ENCODE peak calls at places on chromosome 16, in five cellular contexts. C is fibroblast of pulmonary artery, X is psoas muscle, W is neural progenitor cell, L is suprapubic skin. S is an unnamed sample.

GRCh38 chr16:81280393-81280792 is 34.4 kb upstream of the GAN start:
- DNase-seq in C (peak), L (no peak), W (no peak), X (no peak), S (peak)

GRCh38 chr16:28326881-28327610 is 34.7 kb downstream of the SBK1 start:
- DNase-seq in L (no peak), W (peak), X (peak), C (peak), S (peak)

GRCh38 chr16:24834459-24835335 is 11.1 kb upstream of the SLC5A11 start:
- DNase-seq in L (no peak), W (peak), C (peak), X (no peak), S (peak)

GRCh38 chr16:4689864-4690704 is 3.3 kb upstream of the NUDT16L1 start:
- DNase-seq in L (peak), W (no peak), X (peak), C (no peak), S (no peak)

GRCh38 chr16:83214671-83215070 is 587.9 kb downstream of the CDH13 start:
- DNase-seq in W (no peak), X (no peak), C (no peak), L (no peak), S (peak)

GRCh38 chr16:89522287-89522686 is 14.1 kb downstream of the SPG7 start:
- DNase-seq in C (no peak), W (no peak), L (no peak), X (no peak), S (no peak)

GRCh38 chr16:68776821-68777485 is 39.9 kb downstream of the CDH1 start:
- DNase-seq in L (no peak), C (no peak), W (no peak), X (no peak), S (peak)

GRCh38 chr16:48813485-48813884 is 203.5 kb upstream of the N4BP1 start:
- DNase-seq in C (no peak), X (no peak), L (no peak), W (no peak), S (no peak)

GRCh38 chr16:85988723-85989313 is 89.9 kb downstream of the IRF8 start:
- DNase-seq in L (peak), C (no peak), W (no peak), X (no peak), S (no peak)

GRCh38 chr16:16930309-16931000 is 540.3 kb downstream of the XYLT1 start:
- DNase-seq in W (no peak), C (no peak), X (no peak), L (no peak), S (no peak)

GRCh38 chr16:69179255-69180010 is 7.5 kb upstream of the SNTB2 start:
- DNase-seq in C (peak), L (peak), W (no peak), X (peak), S (peak)

GRCh38 chr16:15557258-15557657 is 85.7 kb downstream of the MARF1 start:
- DNase-seq in X (no peak), C (no peak), L (no peak), W (no peak), S (no peak)

GRCh38 chr16:73040136-73040535 is 7.8 kb downstream of the ZFHX3 start:
- DNase-seq in X (no peak), C (no peak), W (peak), L (no peak), S (no peak)

GRCh38 chr16:81956213-81956948 is 54.9 kb downstream of the SDR42E1 start:
- DNase-seq in X (no peak), L (no peak), W (no peak), C (peak), S (peak)

DNA sequence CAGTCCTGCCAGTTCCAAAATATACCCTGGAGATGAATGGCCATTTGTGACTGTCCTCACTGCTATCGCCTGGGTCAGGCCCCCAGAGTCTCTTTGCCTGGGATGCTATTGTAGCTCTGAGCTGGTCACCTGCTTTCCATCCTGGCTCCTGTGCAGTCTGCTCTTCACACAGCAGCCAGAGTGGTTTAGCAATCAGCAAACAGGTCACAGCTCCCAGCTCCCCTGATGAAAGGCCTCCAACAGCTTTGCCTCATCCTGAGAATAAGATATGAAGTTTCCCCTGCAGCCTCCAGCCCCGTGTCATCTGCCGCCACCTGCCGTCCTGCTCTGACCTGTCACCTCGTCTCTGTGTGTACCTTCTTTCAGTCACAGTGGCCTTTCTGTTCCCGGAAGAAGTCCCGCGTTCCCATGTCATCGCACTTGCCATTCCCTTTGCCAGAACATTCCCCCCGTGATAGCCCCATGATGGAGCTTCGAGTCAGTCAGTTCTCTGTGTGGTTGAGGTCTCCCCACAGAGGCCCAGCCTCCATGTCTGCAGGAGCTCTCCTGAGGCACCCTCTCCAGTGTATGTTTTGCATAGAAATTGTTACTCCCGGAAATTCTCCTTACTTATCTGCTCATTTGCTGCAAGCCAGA is 281.5 kb downstream of the SNX29 start:
- DNase-seq in L (no peak), C (no peak), X (no peak), W (peak), S (no peak)
- TF ChIP-seq CTCF in L (no peak), C (no peak), X (no peak), W (peak), S (no peak)

GRCh38 chr16:84806256-84806889 is 13.4 kb upstream of the CRISPLD2 start:
- DNase-seq in X (peak), C (peak), L (no peak), W (no peak), S (peak)
- H3K4me3 ChIP-seq in X (no peak), C (peak), L (no peak), W (no peak), S (no peak)

DNA sequence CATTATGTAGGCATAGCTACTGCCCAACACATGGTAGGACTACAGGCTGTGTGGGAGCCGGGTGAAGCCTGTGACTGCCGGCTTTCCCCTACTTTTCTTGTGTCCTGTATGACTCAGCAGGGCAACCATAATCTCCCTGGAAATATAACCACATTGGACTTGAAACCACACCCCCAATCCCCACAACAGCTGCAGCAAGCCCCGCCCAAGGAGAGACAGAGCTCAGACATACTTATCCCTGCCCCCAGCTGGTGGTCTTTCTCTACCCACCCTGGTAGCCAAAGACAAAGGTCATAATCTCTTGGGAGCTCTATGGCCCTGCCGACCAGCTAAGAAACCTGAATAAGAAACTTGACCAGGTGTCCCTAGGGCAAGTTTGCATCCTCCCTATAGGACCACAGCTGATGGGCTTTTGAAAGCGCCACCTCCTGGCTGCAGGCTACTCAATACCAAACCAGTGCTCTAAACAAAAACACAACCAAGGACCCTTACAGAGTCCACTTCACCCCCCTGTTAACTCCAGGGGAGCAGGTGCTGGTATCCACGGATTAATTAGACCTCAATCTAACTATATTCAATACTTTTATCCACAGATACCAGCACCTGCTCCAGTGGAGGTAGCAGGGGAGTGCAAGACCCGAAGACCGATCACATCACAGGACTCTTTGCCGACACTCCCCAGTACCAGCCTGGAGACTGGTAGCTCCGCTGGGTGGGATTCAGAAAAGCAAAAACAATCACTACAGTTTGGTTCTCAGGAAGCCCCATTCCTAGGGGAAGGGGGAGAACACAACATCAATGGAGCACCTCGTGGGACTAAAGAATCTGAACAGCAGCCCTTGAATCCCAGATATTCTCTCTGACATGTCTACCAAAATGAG is 91.2 kb downstream of the IRX5 start:
- DNase-seq in C (peak), W (peak), L (no peak), X (no peak), S (peak)
- TF ChIP-seq CTCF in C (peak), W (peak), L (no peak), X (no peak), S (peak)

DNA sequence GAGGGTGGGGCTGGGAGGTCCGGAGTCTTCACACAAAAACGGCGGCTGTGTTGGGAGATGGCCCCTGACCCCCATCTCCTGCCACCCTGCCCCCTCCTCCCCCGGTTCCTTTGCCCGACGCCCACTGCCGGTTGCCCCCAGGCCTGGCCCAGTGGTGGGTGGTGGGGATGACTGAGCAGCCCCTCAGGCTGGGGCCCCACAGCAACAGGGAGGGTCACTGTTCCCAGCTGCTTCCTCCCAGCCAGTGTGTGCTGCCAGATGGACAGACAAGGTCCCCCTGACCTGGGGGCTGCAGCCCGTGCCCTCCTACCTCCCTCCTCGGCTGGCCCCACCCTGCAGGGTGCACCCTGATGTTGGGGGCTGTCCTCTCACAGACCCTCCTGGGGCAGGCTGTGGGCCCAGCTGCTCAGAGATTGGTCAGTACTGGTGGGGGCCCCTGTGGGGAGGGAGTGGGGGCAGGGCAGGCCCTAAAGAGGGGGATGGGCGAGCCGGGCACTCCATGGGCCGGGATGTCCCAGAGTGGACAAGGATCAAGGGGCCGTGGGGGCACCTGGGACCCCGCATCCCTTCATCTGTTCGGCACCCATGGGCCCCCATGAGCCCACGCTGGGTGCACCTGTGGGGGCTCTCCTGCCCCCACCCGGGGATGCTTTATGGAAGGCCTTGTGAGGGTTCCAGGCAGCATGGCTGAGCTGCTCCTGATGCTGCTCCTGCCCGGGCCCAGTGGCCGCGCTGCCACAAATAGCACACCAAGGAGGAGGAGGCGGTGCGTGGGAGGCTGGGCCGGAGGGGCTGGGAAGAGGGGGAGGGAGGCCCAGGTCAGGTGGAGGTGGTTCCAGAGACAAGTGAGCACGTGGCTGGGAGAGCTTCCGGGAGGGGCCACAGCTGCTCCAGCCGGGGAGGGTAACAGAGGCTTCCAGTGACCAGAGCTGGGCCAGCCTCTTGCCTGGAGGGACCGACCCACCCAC is 5.1 kb downstream of the C1QTNF8 start:
- DNase-seq in L (no peak), X (peak), C (no peak), W (no peak), S (no peak)
- H3K4me3 ChIP-seq in L (no peak), X (peak), C (no peak), W (no peak), S (no peak)

DNA sequence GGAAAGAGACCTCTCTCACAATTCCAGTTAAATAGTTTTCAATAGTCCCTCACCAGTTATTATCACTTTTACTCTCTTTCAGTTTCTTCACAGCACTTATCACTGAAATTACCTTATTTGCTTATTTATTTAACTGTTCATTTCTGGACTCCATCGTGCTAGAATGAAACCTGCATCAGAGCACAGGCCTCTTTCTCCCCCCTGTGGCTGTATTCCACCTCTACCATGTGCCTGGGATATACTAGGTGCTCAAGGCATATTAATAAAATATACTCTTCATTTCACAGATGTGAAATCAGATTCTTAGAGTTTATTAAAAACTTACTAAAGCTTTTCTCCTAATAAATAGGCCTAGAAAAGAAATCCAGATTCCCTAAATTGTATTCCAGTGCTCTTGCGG is 308.9 kb upstream of the MON1B start:
- DNase-seq in L (no peak), W (no peak), X (no peak), C (no peak), S (no peak)
- TF ChIP-seq CTCF in L (no peak), W (no peak), X (no peak), C (no peak), S (no peak)

DNA sequence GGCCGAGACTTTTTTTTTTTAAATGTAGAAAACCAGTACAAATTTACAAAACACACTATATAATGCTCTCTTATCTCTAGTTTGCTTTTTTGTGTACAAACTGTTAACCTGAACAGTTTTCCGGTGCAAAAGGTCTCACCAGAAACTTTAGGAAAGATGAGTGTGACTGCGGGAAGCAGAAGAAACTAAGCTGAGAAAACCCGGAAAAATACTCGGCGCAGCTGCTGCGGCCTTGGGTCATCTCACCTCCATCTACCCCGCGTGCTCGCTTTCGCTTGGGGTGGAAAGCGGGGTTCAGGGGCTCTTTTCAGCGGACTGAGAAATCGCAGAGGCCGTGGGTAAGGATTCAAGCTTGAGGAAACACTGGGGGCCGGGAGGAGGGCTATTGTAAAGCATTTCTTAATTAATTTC is 1.8 kb downstream of the SALL1 start:
- DNase-seq in W (peak), C (no peak), X (no peak), L (no peak), S (no peak)
- H3K4me3 ChIP-seq in W (peak), C (peak), X (no peak), L (no peak), S (peak)

GRCh38 chr16:66275795-66276428 is 90.6 kb upstream of the CDH5 start:
- DNase-seq in L (no peak), W (peak), C (peak), X (no peak), S (peak)
- TF ChIP-seq CTCF in L (peak), W (peak), C (peak), X (peak), S (peak)

DNA sequence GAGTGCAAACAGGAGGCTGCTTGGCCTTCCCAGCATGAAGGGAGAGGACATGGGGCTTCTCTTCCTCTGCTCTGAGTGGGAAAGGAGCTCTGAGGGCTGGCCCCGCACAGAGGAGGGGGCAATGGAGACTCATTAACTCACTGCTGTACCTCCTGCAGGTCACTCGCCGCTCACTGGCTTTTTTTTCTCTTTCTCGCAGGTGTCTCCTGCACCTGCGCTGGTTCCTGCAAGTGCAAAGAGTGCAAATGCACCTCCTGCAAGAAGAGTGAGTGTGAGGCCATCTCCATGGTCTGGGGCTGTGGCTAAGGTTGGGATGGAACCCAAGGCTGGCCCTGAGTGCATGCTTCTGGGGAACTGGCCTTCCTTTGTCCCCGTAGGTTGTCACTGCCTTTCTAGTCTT is 717 bp downstream of the MT1F start:
- DNase-seq in C (no peak), X (no peak), W (no peak), L (no peak), S (no peak)
- H3K4me3 ChIP-seq in C (no peak), X (peak), W (peak), L (peak), S (no peak)

GRCh38 chr16:6573577-6573976 is 759.1 kb upstream of the RBFOX1 start:
- DNase-seq in X (peak), W (peak), C (no peak), L (no peak), S (no peak)
- TF ChIP-seq CTCF in X (no peak), W (peak), C (no peak), L (no peak), S (no peak)

S was measured in fibroblast of villous mesenchyme.